ENCODE peak calls at places on chromosomes 2 and 18, in five cellular contexts. I is Karpas-422, A is neural progenitor cell, Y is GM23248, J is astrocyte. R is an unnamed sample. For H3K27me3, the result is how much of the 10 kb centered on the place peaks cover.

GRCh38 chr2:226673314-226673723 is 126.3 kb downstream of the IRS1 start:
- DNase-seq in A (no peak), I (no peak), J (peak), Y (peak), R (no peak)

GRCh38 chr2:118738106-118738505 is 109.3 kb downstream of the EN1 start:
- DNase-seq in Y (no peak), A (no peak), I (no peak), J (no peak), R (no peak)

GRCh38 chr2:44100351-44100750 is 68.3 kb upstream of the PPM1B start:
- DNase-seq in A (no peak), J (peak), Y (peak), I (no peak), R (peak)

GRCh38 chr2:53559302-53559967 is 208.2 kb upstream of the CHAC2 start:
- DNase-seq in J (no peak), Y (peak), I (no peak), A (no peak), R (no peak)

GRCh38 chr18:8260319-8260718 is 348.9 kb upstream of the RAB12 start:
- DNase-seq in A (no peak), I (no peak), Y (peak), J (peak), R (no peak)

GRCh38 chr2:227252831-227253230 is 72.2 kb upstream of the MFF start:
- DNase-seq in I (no peak), J (no peak), A (no peak), Y (no peak), R (no peak)

GRCh38 chr2:200320991-200321390 is 14.5 kb downstream of the SPATS2L start:
- DNase-seq in J (no peak), Y (no peak), I (no peak), A (no peak), R (no peak)

GRCh38 chr18:70450658-70451253 is 161.9 kb downstream of the SOCS6 start:
- DNase-seq in Y (peak), A (no peak), J (no peak), I (peak), R (no peak)

GRCh38 chr2:98554116-98554861 is 54.0 kb downstream of the COA5 start:
- DNase-seq in J (no peak), Y (no peak), I (no peak), A (no peak), R (no peak)

GRCh38 chr2:95346236-95346737 is 49.1 kb downstream of the KCNIP3 start:
- DNase-seq in A (no peak), I (no peak), Y (peak), J (no peak), R (no peak)

GRCh38 chr18:395481-396250 is 104.8 kb downstream of the COLEC12 start:
- DNase-seq in Y (peak), I (no peak), J (peak), A (no peak), R (no peak)

GRCh38 chr18:2111456-2111855 is 459.8 kb downstream of the METTL4 start:
- DNase-seq in I (no peak), A (no peak), J (peak), Y (peak), R (no peak)

GRCh38 chr2:216838146-216838545 is 21.7 kb downstream of the TNP1 start:
- DNase-seq in A (no peak), J (peak), Y (no peak), I (no peak), R (no peak)

GRCh38 chr2:231930601-231931281 is 4.5 kb upstream of the NPPC start:
- DNase-seq in A (no peak), J (no peak), Y (no peak), I (no peak), R (no peak)

GRCh38 chr2:197707316-197708213 is 2.4 kb downstream of the MARS2 start:
- DNase-seq in J (peak), A (peak), Y (peak), I (peak), R (peak)

GRCh38 chr18:69658137-69658536 is 257.4 kb downstream of the DOK6 start:
- DNase-seq in I (no peak), Y (peak), A (no peak), J (no peak), R (no peak)

GRCh38 chr2:28626891-28627421 is 124.7 kb upstream of the PPP1CB start:
- DNase-seq in J (peak), A (no peak), Y (peak), I (no peak), R (no peak)

GRCh38 chr2:24365051-24365450 is 4.7 kb upstream of the ITSN2 start:
- DNase-seq in J (no peak), Y (peak), A (no peak), I (no peak), R (no peak)

GRCh38 chr2:59932341-59932740 is 621.1 kb downstream of the BCL11A start:
- DNase-seq in A (peak), I (no peak), J (no peak), Y (no peak), R (no peak)

GRCh38 chr2:23489471-23490400 is 104.8 kb downstream of the KLHL29 start:
- DNase-seq in I (peak), Y (no peak), A (no peak), J (peak), R (no peak)

GRCh38 chr2:236689393-236689700 is 119.7 kb downstream of the ACKR3 start:
- DNase-seq in Y (no peak), A (no peak), J (no peak), I (no peak), R (no peak)

GRCh38 chr2:30930716-30931115 is 123.5 kb upstream of the CAPN13 start:
- DNase-seq in J (no peak), A (no peak), I (no peak), Y (no peak), R (no peak)

GRCh38 chr18:74351354-74351753 is 35.7 kb downstream of the C18orf63 start:
- DNase-seq in Y (peak), A (no peak), J (peak), I (peak), R (peak)

GRCh38 chr2:127584516-127585033 is 49.1 kb downstream of the MYO7B start:
- DNase-seq in Y (no peak), A (no peak), J (no peak), I (no peak), R (no peak)

GRCh38 chr2:120228503-120228902 is 5.3 kb upstream of the TMEM185B start:
- DNase-seq in Y (no peak), J (no peak), A (no peak), I (peak), R (no peak)

GRCh38 chr18:26656944-26657536 is 108.7 kb upstream of the KCTD1 start:
- DNase-seq in I (no peak), Y (peak), A (peak), J (peak), R (peak)

GRCh38 chr2:111982822-111983221 is 72.2 kb upstream of the TMEM87B start:
- DNase-seq in J (no peak), A (no peak), I (no peak), Y (no peak), R (no peak)

GRCh38 chr18:35076556-35076955 is 35.3 kb downstream of the MAPRE2 start:
- DNase-seq in A (no peak), I (no peak), Y (peak), J (peak), R (no peak)

GRCh38 chr18:44927127-44927849 is 246.6 kb downstream of the SETBP1 start:
- DNase-seq in Y (peak), A (no peak), J (no peak), I (no peak), R (no peak)

GRCh38 chr18:7600528-7601248 is 33.6 kb downstream of the PTPRM start:
- DNase-seq in J (no peak), A (no peak), I (no peak), Y (no peak), R (no peak)

GRCh38 chr18:3671181-3671580 is 221.2 kb downstream of the TGIF1 start:
- DNase-seq in I (no peak), A (no peak), J (no peak), Y (no peak), R (no peak)

GRCh38 chr18:36769172-36769571 is 59.6 kb downstream of the TPGS2 start:
- DNase-seq in J (peak), A (no peak), Y (peak), I (no peak), R (no peak)

GRCh38 chr18:36772339-36772738 is 56.5 kb downstream of the TPGS2 start:
- DNase-seq in J (peak), A (no peak), I (no peak), Y (peak), R (no peak)

GRCh38 chr18:36770315-36770946 is 58.4 kb downstream of the TPGS2 start:
- DNase-seq in I (no peak), J (no peak), Y (peak), A (no peak), R (no peak)

GRCh38 chr18:36771246-36771645 is 57.6 kb downstream of the TPGS2 start:
- DNase-seq in A (no peak), I (peak), J (no peak), Y (no peak), R (peak)

DNA sequence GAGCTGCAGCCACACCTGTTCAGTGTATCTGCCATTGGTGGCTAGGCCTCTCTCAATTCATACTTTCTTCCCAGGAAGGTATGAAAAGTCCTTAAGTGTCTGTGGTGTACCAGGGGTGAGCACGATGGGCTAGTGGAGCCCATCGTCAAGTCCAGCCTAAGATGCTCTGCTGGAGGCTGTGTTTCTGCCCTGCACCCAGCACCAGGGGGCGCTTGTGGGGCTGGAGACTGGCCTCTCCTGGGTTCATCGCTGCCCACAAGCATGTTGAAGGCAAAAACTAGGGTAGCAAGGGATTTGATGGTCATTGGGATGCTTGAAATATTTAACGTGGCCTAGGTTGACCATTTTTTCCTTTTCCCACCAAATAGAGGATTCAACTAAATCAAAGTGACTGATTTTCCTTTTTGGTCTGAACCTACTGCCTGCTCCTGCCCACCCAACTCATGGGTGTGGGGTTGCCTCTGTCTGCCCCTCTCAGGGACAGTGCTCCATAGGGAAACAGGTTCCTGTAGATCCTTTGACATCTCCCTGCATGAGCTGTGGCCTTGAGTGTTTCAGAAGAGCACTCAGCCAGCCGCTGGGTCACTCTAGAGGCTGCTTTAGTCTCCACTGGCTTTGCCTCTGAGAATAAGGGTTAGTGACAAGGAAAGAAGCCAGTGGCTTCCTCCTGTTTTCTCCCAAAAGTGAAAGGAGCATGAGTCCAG is 59.0 kb downstream of the TPGS2 start:
- DNase-seq in Y (peak), A (peak), I (peak), J (no peak), R (no peak)
- H2AFZ ChIP-seq in Y (no peak), A (no peak), I (no peak), J (no peak), R (no peak)

GRCh38 chr18:5890606-5891360 is 4.5 kb downstream of the TMEM200C start:
- DNase-seq in Y (no peak), I (peak), A (peak), J (peak), R (peak)
- H3K27me3 ChIP-seq in Y (half or more), I (under half), A (under half), J (under half), R (half or more)

GRCh38 chr2:102342888-102343287 is 12.7 kb upstream of the IL18R1 start:
- DNase-seq in Y (peak), J (no peak), A (no peak), I (no peak), R (peak)
- H2AFZ ChIP-seq in Y (no peak), J (no peak), A (no peak), I (no peak), R (peak)

GRCh38 chr18:78719821-78720220 is 259.8 kb upstream of the SALL3 start:
- DNase-seq in Y (no peak), J (no peak), I (no peak), A (no peak), R (no peak)

GRCh38 chr18:78721986-78722385 is 257.6 kb upstream of the SALL3 start:
- DNase-seq in Y (no peak), I (no peak), J (no peak), A (no peak), R (no peak)

GRCh38 chr18:78722391-78722790 is 257.2 kb upstream of the SALL3 start:
- DNase-seq in Y (no peak), A (no peak), I (no peak), J (no peak), R (no peak)

GRCh38 chr18:78721281-78721949 is 258.2 kb upstream of the SALL3 start:
- DNase-seq in I (no peak), A (peak), J (no peak), Y (no peak), R (no peak)

DNA sequence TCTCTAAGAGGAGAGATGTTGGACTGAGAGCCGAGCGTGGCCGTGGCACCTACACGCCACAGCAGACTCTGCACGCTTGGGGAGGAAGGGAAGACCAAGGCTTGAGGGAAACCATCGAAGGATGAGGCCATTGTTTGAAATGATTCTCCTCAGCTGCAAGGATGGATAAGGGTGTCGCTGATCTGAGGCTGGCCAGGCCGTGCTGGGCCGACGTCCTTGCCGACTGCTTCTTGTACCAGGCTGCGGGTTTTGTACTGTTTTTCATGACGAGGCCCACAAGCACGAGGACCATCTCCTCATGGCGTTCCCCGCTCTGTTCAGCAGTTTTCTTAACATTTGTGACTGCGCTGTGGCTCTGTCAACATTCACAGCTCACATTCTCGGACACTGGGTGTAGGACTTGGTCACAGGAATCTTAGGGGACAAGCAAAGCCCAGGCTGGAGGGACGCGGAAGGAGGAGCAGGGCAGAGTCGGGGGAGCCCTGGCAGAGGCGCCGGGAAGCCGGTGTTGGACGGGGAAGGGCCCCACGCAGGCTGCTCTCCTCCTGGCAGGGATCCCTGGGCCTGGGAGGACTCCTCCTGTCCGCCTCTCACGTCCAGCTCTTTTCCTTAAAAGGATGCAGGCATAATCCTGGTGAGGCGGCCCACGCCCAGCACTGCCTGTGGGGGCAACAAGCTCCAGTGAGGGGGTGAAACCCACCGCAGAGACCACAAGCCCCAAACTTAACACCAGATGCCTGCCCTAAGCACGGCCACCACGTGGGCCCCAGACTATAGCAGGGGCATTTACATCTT is 259.0 kb upstream of the SALL3 start:
- DNase-seq in A (no peak), Y (no peak), I (no peak), J (no peak), R (no peak)
- H3K27me3 ChIP-seq in A (under half), Y (under half), I (under half), J (under half), R (under half)

GRCh38 chr2:47519604-47520301 is 116.8 kb downstream of the MSH2 start:
- DNase-seq in J (no peak), A (peak), Y (no peak), I (no peak), R (no peak)

GRCh38 chr2:47521666-47522285 is 118.8 kb downstream of the MSH2 start:
- DNase-seq in A (no peak), I (no peak), Y (no peak), J (no peak), R (no peak)

GRCh38 chr2:47519147-47519537 is 116.2 kb downstream of the MSH2 start:
- DNase-seq in A (no peak), Y (no peak), I (no peak), J (no peak), R (no peak)

GRCh38 chr2:47520825-47521665 is 118.1 kb downstream of the MSH2 start:
- DNase-seq in Y (peak), A (no peak), J (peak), I (peak), R (peak)

DNA sequence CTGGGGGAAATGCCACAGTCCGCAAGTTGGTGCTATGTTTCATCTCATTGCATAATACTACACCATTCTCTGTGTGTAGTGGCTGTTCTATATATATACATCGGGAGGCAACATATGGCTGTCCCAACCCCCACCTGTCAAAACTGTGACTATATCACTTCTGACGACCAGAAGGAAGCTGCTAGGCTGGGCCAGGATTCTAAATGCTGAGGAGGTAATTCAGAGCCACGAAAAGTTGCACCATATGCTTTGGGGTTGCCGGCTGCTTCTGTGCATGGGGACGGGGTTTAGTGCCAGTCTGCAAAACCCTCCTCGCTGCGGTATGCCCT is 117.3 kb downstream of the MSH2 start:
- DNase-seq in I (no peak), A (no peak), J (no peak), Y (no peak), R (no peak)
- H2AFZ ChIP-seq in I (no peak), A (no peak), J (no peak), Y (peak), R (peak)

GRCh38 chr2:218958276-218958675 is 1.2 kb upstream of the CDK5R2 start:
- DNase-seq in I (no peak), J (no peak), Y (no peak), A (no peak), R (no peak)

GRCh38 chr2:218960196-218961165 is 1.0 kb downstream of the CDK5R2 start:
- DNase-seq in J (no peak), A (peak), Y (no peak), I (no peak), R (no peak)

GRCh38 chr2:218959761-218960195 is 312 bp downstream of the CDK5R2 start:
- DNase-seq in J (no peak), A (no peak), Y (no peak), I (no peak), R (no peak)

GRCh38 chr2:218957685-218958084 is 1.8 kb upstream of the CDK5R2 start:
- DNase-seq in I (no peak), Y (no peak), J (no peak), A (no peak), R (no peak)

GRCh38 chr2:218959141-218959731 is at the start of gene CDK5R2:
- DNase-seq in I (peak), J (peak), A (peak), Y (peak), R (peak)
- H3K27me3 ChIP-seq in I (under half), J (half or more), A (half or more), Y (under half), R (half or more)

DNA sequence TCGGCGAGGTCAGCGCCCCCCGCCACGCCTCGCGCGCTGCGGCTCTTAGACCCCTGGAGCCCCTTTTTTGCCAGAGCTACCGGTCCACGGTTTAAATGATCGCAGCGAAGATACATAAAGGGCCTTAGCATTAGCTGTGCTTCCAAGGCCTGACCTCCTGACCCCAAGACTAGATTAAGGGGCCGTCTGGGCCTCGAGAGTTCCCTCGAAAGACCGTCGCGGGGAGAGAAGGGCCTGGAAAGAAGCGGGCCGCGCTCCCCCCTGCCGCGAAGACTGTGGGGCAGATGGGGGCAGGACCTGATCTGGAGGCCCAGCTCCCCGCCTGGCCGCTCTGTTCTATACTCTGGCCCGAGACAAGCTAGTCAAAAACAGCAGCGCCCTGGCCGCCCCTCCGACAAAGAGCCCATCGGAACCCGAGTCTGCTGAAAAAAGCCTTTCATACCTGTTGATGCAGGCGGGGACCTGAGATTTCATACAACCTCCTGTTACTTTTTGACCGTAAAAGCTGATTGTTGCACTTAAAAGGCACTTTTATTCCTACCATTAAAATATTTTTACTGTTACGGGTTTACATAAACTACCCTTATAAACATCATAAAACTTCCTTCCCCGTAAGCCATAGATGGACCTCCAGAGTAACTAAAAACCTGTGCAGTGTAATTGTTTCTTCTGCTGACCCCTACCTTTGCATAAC is 68.7 kb upstream of the PSMD14 start:
- DNase-seq in A (peak), I (no peak), J (no peak), Y (no peak), R (no peak)
- H2AFZ ChIP-seq in A (peak), I (no peak), J (no peak), Y (no peak), R (no peak)

GRCh38 chr2:70552501-70553333 is 909 bp downstream of the TGFA start:
- DNase-seq in Y (peak), A (peak), I (no peak), J (no peak), R (peak)
- H3K27me3 ChIP-seq in Y (under half), A (half or more), I (under half), J (under half), R (under half)

GRCh38 chr2:121667618-121668017 is 18.4 kb upstream of the CLASP1 start:
- DNase-seq in Y (no peak), I (no peak), J (no peak), A (no peak), R (no peak)
- H2AFZ ChIP-seq in Y (no peak), I (no peak), J (no peak), A (no peak), R (no peak)